ENCODE peak calls at places on chromosomes 7 and 10, in five cellular contexts. One of them, this sample, is unnamed. For H3K4me1, the result is how much of the 10 kb centered on the place peaks cover.

GRCh38 chr7:8702807-8703206 is 269.4 kb downstream of the NXPH1 start:
- DNase-seq in tibial nerve: no peak
- DNase-seq in heart left ventricle: no peak
- DNase-seq in K562: no peak
- DNase-seq in adrenal gland: no peak
- DNase-seq in this sample: no peak

GRCh38 chr7:41942468-41943097 is 239.7 kb upstream of the INHBA start:
- DNase-seq in heart left ventricle: no peak
- DNase-seq in K562: no peak
- DNase-seq in tibial nerve: no peak
- DNase-seq in adrenal gland: no peak
- DNase-seq in this sample: no peak

GRCh38 chr7:25314729-25315267 is 86.5 kb upstream of the NPVF start:
- DNase-seq in adrenal gland: no peak
- DNase-seq in heart left ventricle: no peak
- DNase-seq in tibial nerve: no peak
- DNase-seq in K562: no peak
- DNase-seq in this sample: no peak

GRCh38 chr10:49837096-49837495 is 75.0 kb upstream of the OGDHL start:
- DNase-seq in tibial nerve: no peak
- DNase-seq in adrenal gland: no peak
- DNase-seq in heart left ventricle: no peak
- DNase-seq in K562: no peak
- DNase-seq in this sample: no peak

GRCh38 chr10:70715853-70716795 is 43.8 kb downstream of the ADAMTS14 start:
- DNase-seq in tibial nerve: no peak
- DNase-seq in adrenal gland: no peak
- DNase-seq in heart left ventricle: peak
- DNase-seq in K562: peak
- DNase-seq in this sample: no peak

GRCh38 chr10:96972264-96972663 is 140.2 kb downstream of the LCOR start:
- DNase-seq in heart left ventricle: no peak
- DNase-seq in adrenal gland: no peak
- DNase-seq in tibial nerve: no peak
- DNase-seq in K562: no peak
- DNase-seq in this sample: no peak

GRCh38 chr10:30747633-30748032 is 118.1 kb upstream of the LYZL2 start:
- DNase-seq in adrenal gland: no peak
- DNase-seq in heart left ventricle: no peak
- DNase-seq in K562: no peak
- DNase-seq in tibial nerve: no peak
- DNase-seq in this sample: no peak

GRCh38 chr10:31770307-31770902 is 158.2 kb downstream of the ARHGAP12 start:
- DNase-seq in heart left ventricle: peak
- DNase-seq in adrenal gland: no peak
- DNase-seq in tibial nerve: no peak
- DNase-seq in K562: peak
- DNase-seq in this sample: no peak

GRCh38 chr7:95099101-95099500 is 191.7 kb downstream of the PPP1R9A start:
- DNase-seq in adrenal gland: no peak
- DNase-seq in K562: no peak
- DNase-seq in tibial nerve: no peak
- DNase-seq in heart left ventricle: no peak
- DNase-seq in this sample: no peak

GRCh38 chr10:122504551-122504950 is 43.2 kb downstream of the HTRA1 start:
- DNase-seq in heart left ventricle: peak
- DNase-seq in K562: no peak
- DNase-seq in adrenal gland: peak
- DNase-seq in tibial nerve: peak
- DNase-seq in this sample: peak

GRCh38 chr10:22365233-22365632 is 19.9 kb downstream of the SPAG6 start:
- DNase-seq in K562: no peak
- DNase-seq in tibial nerve: no peak
- DNase-seq in adrenal gland: no peak
- DNase-seq in heart left ventricle: no peak
- DNase-seq in this sample: no peak

GRCh38 chr10:49426490-49427360 is 30.8 kb upstream of the DRGX start:
- DNase-seq in heart left ventricle: no peak
- DNase-seq in tibial nerve: no peak
- DNase-seq in K562: no peak
- DNase-seq in adrenal gland: no peak
- DNase-seq in this sample: no peak

GRCh38 chr7:17690030-17690429 is 250.3 kb downstream of the SNX13 start:
- DNase-seq in K562: peak
- DNase-seq in adrenal gland: no peak
- DNase-seq in heart left ventricle: no peak
- DNase-seq in tibial nerve: no peak
- DNase-seq in this sample: no peak

GRCh38 chr10:50464004-50464409 is 159.7 kb downstream of the SGMS1 start:
- DNase-seq in adrenal gland: no peak
- DNase-seq in tibial nerve: no peak
- DNase-seq in heart left ventricle: no peak
- DNase-seq in K562: no peak
- DNase-seq in this sample: peak

GRCh38 chr10:29443745-29444523 is 155.1 kb downstream of the LYZL1 start:
- DNase-seq in adrenal gland: no peak
- DNase-seq in tibial nerve: no peak
- DNase-seq in K562: peak
- DNase-seq in heart left ventricle: no peak
- DNase-seq in this sample: no peak

GRCh38 chr10:69657866-69658265 is 27.8 kb downstream of the FAM241B start:
- DNase-seq in tibial nerve: no peak
- DNase-seq in K562: no peak
- DNase-seq in heart left ventricle: no peak
- DNase-seq in adrenal gland: no peak
- DNase-seq in this sample: no peak

GRCh38 chr10:23096814-23097549 is 1.6 kb downstream of the MSRB2 start:
- DNase-seq in heart left ventricle: no peak
- DNase-seq in tibial nerve: no peak
- DNase-seq in adrenal gland: no peak
- DNase-seq in K562: peak
- DNase-seq in this sample: peak

GRCh38 chr7:73906874-73907273 is 45.9 kb downstream of the TMEM270 start:
- DNase-seq in K562: no peak
- DNase-seq in tibial nerve: no peak
- DNase-seq in heart left ventricle: no peak
- DNase-seq in adrenal gland: no peak
- DNase-seq in this sample: no peak

GRCh38 chr10:107727762-107728317 is 563.3 kb upstream of the SORCS1 start:
- DNase-seq in K562: no peak
- DNase-seq in heart left ventricle: no peak
- DNase-seq in tibial nerve: no peak
- DNase-seq in adrenal gland: no peak
- DNase-seq in this sample: no peak

GRCh38 chr7:92835851-92836488 is 403 bp downstream of the CDK6 start:
- DNase-seq in adrenal gland: peak
- DNase-seq in K562: peak
- DNase-seq in heart left ventricle: peak
- DNase-seq in tibial nerve: peak
- DNase-seq in this sample: no peak

GRCh38 chr10:130038019-130038555 is 72.5 kb downstream of the C10orf143 start:
- DNase-seq in K562: no peak
- DNase-seq in heart left ventricle: no peak
- DNase-seq in adrenal gland: no peak
- DNase-seq in tibial nerve: no peak
- DNase-seq in this sample: no peak

GRCh38 chr10:69037489-69037888 is 48.9 kb downstream of the KIFBP start:
- DNase-seq in heart left ventricle: no peak
- DNase-seq in K562: no peak
- DNase-seq in tibial nerve: no peak
- DNase-seq in adrenal gland: no peak
- DNase-seq in this sample: no peak

GRCh38 chr7:38294926-38295325 is 21.5 kb upstream of the TARP start:
- DNase-seq in heart left ventricle: no peak
- DNase-seq in adrenal gland: no peak
- DNase-seq in K562: no peak
- DNase-seq in tibial nerve: no peak
- DNase-seq in this sample: no peak

GRCh38 chr7:100802951-100803350 is 24.4 kb downstream of the EPHB4 start:
- DNase-seq in K562: no peak
- DNase-seq in heart left ventricle: no peak
- DNase-seq in adrenal gland: peak
- DNase-seq in tibial nerve: no peak
- DNase-seq in this sample: no peak

GRCh38 chr10:105138287-105138854 is 497.3 kb downstream of the SORCS3 start:
- DNase-seq in K562: no peak
- DNase-seq in tibial nerve: no peak
- DNase-seq in adrenal gland: no peak
- DNase-seq in heart left ventricle: no peak
- DNase-seq in this sample: no peak

GRCh38 chr10:116679351-116679750 is 58.6 kb downstream of the PNLIPRP2 start:
- DNase-seq in tibial nerve: no peak
- DNase-seq in adrenal gland: no peak
- DNase-seq in K562: no peak
- DNase-seq in heart left ventricle: no peak
- DNase-seq in this sample: no peak

GRCh38 chr10:26389533-26389932 is 48.6 kb upstream of the APBB1IP start:
- DNase-seq in tibial nerve: no peak
- DNase-seq in adrenal gland: no peak
- DNase-seq in K562: no peak
- DNase-seq in heart left ventricle: no peak
- DNase-seq in this sample: no peak

GRCh38 chr7:45457591-45457990 is 116.6 kb upstream of the ADCY1 start:
- DNase-seq in K562: no peak
- DNase-seq in heart left ventricle: no peak
- DNase-seq in adrenal gland: no peak
- DNase-seq in tibial nerve: no peak
- DNase-seq in this sample: no peak

GRCh38 chr10:130934333-130935035 is 377.0 kb downstream of the TCERG1L start:
- DNase-seq in K562: no peak
- DNase-seq in adrenal gland: no peak
- DNase-seq in heart left ventricle: no peak
- DNase-seq in tibial nerve: no peak
- DNase-seq in this sample: no peak

GRCh38 chr7:71173955-71174354 is 42.0 kb downstream of the GALNT17 start:
- DNase-seq in tibial nerve: peak
- DNase-seq in adrenal gland: peak
- DNase-seq in K562: peak
- DNase-seq in heart left ventricle: peak
- DNase-seq in this sample: no peak

GRCh38 chr10:62250594-62251198 is 17.9 kb downstream of the RTKN2 start:
- DNase-seq in heart left ventricle: no peak
- DNase-seq in K562: no peak
- DNase-seq in tibial nerve: no peak
- DNase-seq in adrenal gland: no peak
- DNase-seq in this sample: no peak

GRCh38 chr10:97508342-97508741 is 9.6 kb downstream of the UBTD1 start:
- DNase-seq in tibial nerve: no peak
- DNase-seq in heart left ventricle: no peak
- DNase-seq in adrenal gland: no peak
- DNase-seq in K562: no peak
- DNase-seq in this sample: no peak

GRCh38 chr7:140390034-140390433 is 8.3 kb downstream of the SLC37A3 start:
- DNase-seq in K562: no peak
- DNase-seq in adrenal gland: no peak
- DNase-seq in tibial nerve: no peak
- DNase-seq in heart left ventricle: no peak
- DNase-seq in this sample: no peak

GRCh38 chr7:2607122-2607912 is 24.5 kb upstream of the TTYH3 start:
- DNase-seq in K562: no peak
- DNase-seq in adrenal gland: no peak
- DNase-seq in heart left ventricle: peak
- DNase-seq in tibial nerve: no peak
- DNase-seq in this sample: peak
- TF ChIP-seq POLR2A in K562: no peak
- TF ChIP-seq POLR2A in adrenal gland: no peak
- TF ChIP-seq POLR2A in heart left ventricle: no peak
- TF ChIP-seq POLR2A in tibial nerve: no peak
- TF ChIP-seq POLR2A in this sample: no peak

GRCh38 chr10:114491419-114491818 is 87.1 kb upstream of the AFAP1L2 start:
- DNase-seq in tibial nerve: peak
- DNase-seq in adrenal gland: no peak
- DNase-seq in K562: no peak
- DNase-seq in heart left ventricle: no peak
- DNase-seq in this sample: no peak
- H3K4me1 ChIP-seq in tibial nerve: under half
- H3K4me1 ChIP-seq in adrenal gland: under half
- H3K4me1 ChIP-seq in K562: under half
- H3K4me1 ChIP-seq in heart left ventricle: under half
- H3K4me1 ChIP-seq in this sample: under half

GRCh38 chr7:1854521-1855395 is 184.7 kb downstream of the ELFN1 start:
- DNase-seq in heart left ventricle: no peak
- DNase-seq in adrenal gland: no peak
- DNase-seq in K562: peak
- DNase-seq in tibial nerve: no peak
- DNase-seq in this sample: peak

GRCh38 chr7:1850976-1851571 is 181.0 kb downstream of the ELFN1 start:
- DNase-seq in heart left ventricle: no peak
- DNase-seq in K562: no peak
- DNase-seq in tibial nerve: no peak
- DNase-seq in adrenal gland: no peak
- DNase-seq in this sample: no peak

GRCh38 chr7:1851731-1852531 is 181.9 kb downstream of the ELFN1 start:
- DNase-seq in adrenal gland: no peak
- DNase-seq in heart left ventricle: no peak
- DNase-seq in tibial nerve: no peak
- DNase-seq in K562: no peak
- DNase-seq in this sample: peak

GRCh38 chr7:1853619-1854520 is 183.8 kb downstream of the ELFN1 start:
- DNase-seq in adrenal gland: no peak
- DNase-seq in K562: peak
- DNase-seq in heart left ventricle: no peak
- DNase-seq in tibial nerve: no peak
- DNase-seq in this sample: peak

DNA sequence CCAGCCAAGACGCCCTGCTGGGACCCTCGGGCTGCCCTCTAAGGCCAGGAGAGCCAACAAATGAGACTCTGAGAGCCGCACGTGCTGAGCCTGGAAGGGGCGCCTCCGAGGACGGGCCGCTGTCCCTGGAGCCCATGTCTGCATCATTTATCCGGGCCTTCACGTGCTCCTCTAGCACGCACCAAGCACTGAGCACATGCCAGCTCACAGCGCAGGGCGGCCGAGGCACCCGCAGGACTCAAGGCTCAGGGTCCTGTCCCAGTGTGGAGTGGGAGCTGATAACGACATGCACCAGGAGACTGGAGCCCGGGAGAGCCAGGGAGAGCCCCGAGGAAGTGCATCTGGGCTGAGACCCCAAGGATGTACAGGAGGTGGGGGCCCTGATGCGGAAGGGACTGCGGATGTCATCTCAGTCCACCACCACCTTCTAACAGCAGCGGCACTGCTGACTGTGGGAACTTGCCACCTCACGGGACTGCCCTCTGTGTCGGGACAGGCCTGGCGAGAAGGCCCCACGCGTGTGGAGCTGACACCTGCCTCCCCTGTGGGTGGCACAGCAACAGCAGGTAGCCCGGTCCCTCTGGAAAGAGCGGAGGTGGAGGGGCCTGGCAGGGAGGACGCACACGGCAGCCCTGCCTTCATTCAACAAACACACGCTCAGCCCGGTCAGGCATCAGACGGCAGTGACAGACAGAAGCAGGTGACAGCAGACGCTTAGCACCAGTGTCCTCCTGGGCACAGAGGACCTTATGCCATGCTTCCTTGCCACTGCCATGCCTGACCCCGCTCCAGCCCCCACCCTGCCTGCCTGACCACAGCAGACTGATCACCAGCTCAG is 182.9 kb downstream of the ELFN1 start:
- DNase-seq in adrenal gland: no peak
- DNase-seq in heart left ventricle: no peak
- DNase-seq in tibial nerve: no peak
- DNase-seq in K562: no peak
- DNase-seq in this sample: peak
- TF ChIP-seq POLR2A in adrenal gland: no peak
- TF ChIP-seq POLR2A in heart left ventricle: no peak
- TF ChIP-seq POLR2A in tibial nerve: no peak
- TF ChIP-seq POLR2A in K562: no peak
- TF ChIP-seq POLR2A in this sample: no peak

GRCh38 chr7:6394114-6394513 is 53.6 kb downstream of the DAGLB start:
- DNase-seq in K562: no peak
- DNase-seq in adrenal gland: no peak
- DNase-seq in tibial nerve: no peak
- DNase-seq in heart left ventricle: no peak
- DNase-seq in this sample: no peak
- H3K4me1 ChIP-seq in K562: under half
- H3K4me1 ChIP-seq in adrenal gland: half or more
- H3K4me1 ChIP-seq in tibial nerve: half or more
- H3K4me1 ChIP-seq in heart left ventricle: half or more
- H3K4me1 ChIP-seq in this sample: half or more